ENCODE peak calls at places on chromosomes 6 and 20, in eight cellular contexts. One of them, this sample, is unnamed.

GRCh38 chr20:51128198-51128597 is 105.3 kb upstream of the KCNG1 start:
- DNase-seq in AG08396: peak; percentile 70
- DNase-seq in psoas muscle: no peak
- DNase-seq in activated CD4-positive, alpha-beta T cell treated with anti-CD3 and anti-CD28 coated beads, Interleukin-2, amount 50 U/mL, for 48 hours: peak; percentile 36
- DNase-seq in non-pigmented ciliary epithelial cell: peak; percentile 89
- DNase-seq in prostate gland: no peak
- DNase-seq in HTR-8/SVneo: peak; percentile 79
- DNase-seq in left kidney: peak; percentile 69
- DNase-seq in this sample: peak; percentile 72

GRCh38 chr20:38704136-38704535 is 20.1 kb upstream of the SLC32A1 start:
- DNase-seq in AG08396: no peak
- DNase-seq in psoas muscle: no peak
- DNase-seq in activated CD4-positive, alpha-beta T cell treated with anti-CD3 and anti-CD28 coated beads, Interleukin-2, amount 50 U/mL, for 48 hours: no peak
- DNase-seq in non-pigmented ciliary epithelial cell: no peak
- DNase-seq in prostate gland: no peak
- DNase-seq in HTR-8/SVneo: no peak
- DNase-seq in left kidney: no peak
- DNase-seq in this sample: no peak

GRCh38 chr6:6236730-6237469 is 83.6 kb downstream of the F13A1 start:
- DNase-seq in AG08396: no peak
- DNase-seq in psoas muscle: no peak
- DNase-seq in activated CD4-positive, alpha-beta T cell treated with anti-CD3 and anti-CD28 coated beads, Interleukin-2, amount 50 U/mL, for 48 hours: no peak
- DNase-seq in non-pigmented ciliary epithelial cell: no peak
- DNase-seq in prostate gland: no peak
- DNase-seq in HTR-8/SVneo: no peak
- DNase-seq in left kidney: no peak
- DNase-seq in this sample: no peak

GRCh38 chr6:155194399-155194798 is 69.4 kb upstream of the CLDN20 start:
- DNase-seq in AG08396: no peak
- DNase-seq in psoas muscle: no peak
- DNase-seq in activated CD4-positive, alpha-beta T cell treated with anti-CD3 and anti-CD28 coated beads, Interleukin-2, amount 50 U/mL, for 48 hours: no peak
- DNase-seq in non-pigmented ciliary epithelial cell: no peak
- DNase-seq in prostate gland: no peak
- DNase-seq in HTR-8/SVneo: no peak
- DNase-seq in left kidney: no peak
- DNase-seq in this sample: no peak

GRCh38 chr6:5180636-5181035 is 80.1 kb downstream of the LYRM4 start:
- DNase-seq in AG08396: no peak
- DNase-seq in psoas muscle: no peak
- DNase-seq in activated CD4-positive, alpha-beta T cell treated with anti-CD3 and anti-CD28 coated beads, Interleukin-2, amount 50 U/mL, for 48 hours: no peak
- DNase-seq in non-pigmented ciliary epithelial cell: no peak
- DNase-seq in prostate gland: no peak
- DNase-seq in HTR-8/SVneo: no peak
- DNase-seq in left kidney: no peak
- DNase-seq in this sample: no peak

GRCh38 chr6:96704713-96705112 is 132.6 kb downstream of the GPR63 start:
- DNase-seq in AG08396: no peak
- DNase-seq in psoas muscle: no peak
- DNase-seq in activated CD4-positive, alpha-beta T cell treated with anti-CD3 and anti-CD28 coated beads, Interleukin-2, amount 50 U/mL, for 48 hours: no peak
- DNase-seq in non-pigmented ciliary epithelial cell: no peak
- DNase-seq in prostate gland: no peak
- DNase-seq in HTR-8/SVneo: no peak
- DNase-seq in left kidney: no peak
- DNase-seq in this sample: no peak

GRCh38 chr20:41094656-41095055 is 42.7 kb upstream of the PLCG1 start:
- DNase-seq in AG08396: peak; percentile 7
- DNase-seq in psoas muscle: no peak
- DNase-seq in activated CD4-positive, alpha-beta T cell treated with anti-CD3 and anti-CD28 coated beads, Interleukin-2, amount 50 U/mL, for 48 hours: peak; percentile 22
- DNase-seq in non-pigmented ciliary epithelial cell: no peak
- DNase-seq in prostate gland: no peak
- DNase-seq in HTR-8/SVneo: no peak
- DNase-seq in left kidney: peak; percentile 14
- DNase-seq in this sample: peak; percentile 35

GRCh38 chr6:47131773-47132172 is 89.6 kb upstream of the ADGRF1 start:
- DNase-seq in AG08396: no peak
- DNase-seq in psoas muscle: no peak
- DNase-seq in activated CD4-positive, alpha-beta T cell treated with anti-CD3 and anti-CD28 coated beads, Interleukin-2, amount 50 U/mL, for 48 hours: no peak
- DNase-seq in non-pigmented ciliary epithelial cell: no peak
- DNase-seq in prostate gland: no peak
- DNase-seq in HTR-8/SVneo: no peak
- DNase-seq in left kidney: no peak
- DNase-seq in this sample: peak; percentile 58

GRCh38 chr6:109033655-109034054 is 61.0 kb downstream of the SESN1 start:
- DNase-seq in AG08396: no peak
- DNase-seq in psoas muscle: no peak
- DNase-seq in activated CD4-positive, alpha-beta T cell treated with anti-CD3 and anti-CD28 coated beads, Interleukin-2, amount 50 U/mL, for 48 hours: no peak
- DNase-seq in non-pigmented ciliary epithelial cell: no peak
- DNase-seq in prostate gland: no peak
- DNase-seq in HTR-8/SVneo: no peak
- DNase-seq in left kidney: no peak
- DNase-seq in this sample: no peak

GRCh38 chr6:33317668-33318425 is at the start of gene ZBTB22:
- DNase-seq in AG08396: peak; percentile 92
- DNase-seq in psoas muscle: peak; percentile 99
- DNase-seq in activated CD4-positive, alpha-beta T cell treated with anti-CD3 and anti-CD28 coated beads, Interleukin-2, amount 50 U/mL, for 48 hours: peak; percentile 98
- DNase-seq in non-pigmented ciliary epithelial cell: peak; percentile 98
- DNase-seq in prostate gland: peak; percentile 99
- DNase-seq in HTR-8/SVneo: peak; percentile 97
- DNase-seq in left kidney: peak; percentile 100
- DNase-seq in this sample: peak; percentile 99

GRCh38 chr6:143286280-143286795 is 164.2 kb downstream of the ADAT2 start:
- DNase-seq in AG08396: peak; percentile 17
- DNase-seq in psoas muscle: no peak
- DNase-seq in activated CD4-positive, alpha-beta T cell treated with anti-CD3 and anti-CD28 coated beads, Interleukin-2, amount 50 U/mL, for 48 hours: no peak
- DNase-seq in non-pigmented ciliary epithelial cell: peak; percentile 31
- DNase-seq in prostate gland: peak; percentile 16
- DNase-seq in HTR-8/SVneo: no peak
- DNase-seq in left kidney: no peak
- DNase-seq in this sample: peak; percentile 75

GRCh38 chr6:56714982-56715456 is 72.3 kb upstream of the DST start:
- DNase-seq in AG08396: peak; percentile 73
- DNase-seq in psoas muscle: no peak
- DNase-seq in activated CD4-positive, alpha-beta T cell treated with anti-CD3 and anti-CD28 coated beads, Interleukin-2, amount 50 U/mL, for 48 hours: no peak
- DNase-seq in non-pigmented ciliary epithelial cell: peak; percentile 72
- DNase-seq in prostate gland: no peak
- DNase-seq in HTR-8/SVneo: peak; percentile 72
- DNase-seq in left kidney: no peak
- DNase-seq in this sample: peak; percentile 71

GRCh38 chr6:6803180-6803978 is 214.9 kb downstream of the LY86 start:
- DNase-seq in AG08396: no peak
- DNase-seq in psoas muscle: no peak
- DNase-seq in activated CD4-positive, alpha-beta T cell treated with anti-CD3 and anti-CD28 coated beads, Interleukin-2, amount 50 U/mL, for 48 hours: peak; percentile 25
- DNase-seq in non-pigmented ciliary epithelial cell: no peak
- DNase-seq in prostate gland: peak; percentile 28
- DNase-seq in HTR-8/SVneo: no peak
- DNase-seq in left kidney: no peak
- DNase-seq in this sample: no peak

GRCh38 chr6:166760288-166760687 is 133.2 kb upstream of the RPS6KA2 start:
- DNase-seq in AG08396: no peak
- DNase-seq in psoas muscle: no peak
- DNase-seq in activated CD4-positive, alpha-beta T cell treated with anti-CD3 and anti-CD28 coated beads, Interleukin-2, amount 50 U/mL, for 48 hours: peak; percentile 77
- DNase-seq in non-pigmented ciliary epithelial cell: no peak
- DNase-seq in prostate gland: no peak
- DNase-seq in HTR-8/SVneo: no peak
- DNase-seq in left kidney: no peak
- DNase-seq in this sample: no peak

GRCh38 chr20:43046946-43047345 is 142.8 kb downstream of the PTPRT start:
- DNase-seq in AG08396: no peak
- DNase-seq in psoas muscle: no peak
- DNase-seq in activated CD4-positive, alpha-beta T cell treated with anti-CD3 and anti-CD28 coated beads, Interleukin-2, amount 50 U/mL, for 48 hours: no peak
- DNase-seq in non-pigmented ciliary epithelial cell: no peak
- DNase-seq in prostate gland: no peak
- DNase-seq in HTR-8/SVneo: no peak
- DNase-seq in left kidney: peak; percentile 48
- DNase-seq in this sample: no peak

GRCh38 chr6:36323062-36323461 is 13.6 kb downstream of the BNIP5 start:
- DNase-seq in AG08396: no peak
- DNase-seq in psoas muscle: no peak
- DNase-seq in activated CD4-positive, alpha-beta T cell treated with anti-CD3 and anti-CD28 coated beads, Interleukin-2, amount 50 U/mL, for 48 hours: no peak
- DNase-seq in non-pigmented ciliary epithelial cell: no peak
- DNase-seq in prostate gland: no peak
- DNase-seq in HTR-8/SVneo: no peak
- DNase-seq in left kidney: peak; percentile 72
- DNase-seq in this sample: peak; percentile 25

GRCh38 chr6:161813156-161813555 is 539.3 kb upstream of the AGPAT4 start:
- DNase-seq in AG08396: no peak
- DNase-seq in psoas muscle: no peak
- DNase-seq in activated CD4-positive, alpha-beta T cell treated with anti-CD3 and anti-CD28 coated beads, Interleukin-2, amount 50 U/mL, for 48 hours: no peak
- DNase-seq in non-pigmented ciliary epithelial cell: no peak
- DNase-seq in prostate gland: no peak
- DNase-seq in HTR-8/SVneo: no peak
- DNase-seq in left kidney: no peak
- DNase-seq in this sample: no peak

GRCh38 chr20:39264506-39265172 is 302.5 kb downstream of the DHX35 start:
- DNase-seq in AG08396: peak; percentile 79
- DNase-seq in psoas muscle: peak; percentile 74
- DNase-seq in activated CD4-positive, alpha-beta T cell treated with anti-CD3 and anti-CD28 coated beads, Interleukin-2, amount 50 U/mL, for 48 hours: peak; percentile 57
- DNase-seq in non-pigmented ciliary epithelial cell: peak; percentile 28
- DNase-seq in prostate gland: peak; percentile 16
- DNase-seq in HTR-8/SVneo: peak; percentile 78
- DNase-seq in left kidney: peak; percentile 81
- DNase-seq in this sample: peak; percentile 79

GRCh38 chr6:38730136-38730862 is 15.2 kb downstream of the DNAH8 start:
- DNase-seq in AG08396: no peak
- DNase-seq in psoas muscle: no peak
- DNase-seq in activated CD4-positive, alpha-beta T cell treated with anti-CD3 and anti-CD28 coated beads, Interleukin-2, amount 50 U/mL, for 48 hours: no peak
- DNase-seq in non-pigmented ciliary epithelial cell: no peak
- DNase-seq in prostate gland: peak; percentile 28
- DNase-seq in HTR-8/SVneo: no peak
- DNase-seq in left kidney: no peak
- DNase-seq in this sample: no peak

GRCh38 chr6:64100702-64101101 is 465.1 kb downstream of the PHF3 start:
- DNase-seq in AG08396: no peak
- DNase-seq in psoas muscle: no peak
- DNase-seq in activated CD4-positive, alpha-beta T cell treated with anti-CD3 and anti-CD28 coated beads, Interleukin-2, amount 50 U/mL, for 48 hours: no peak
- DNase-seq in non-pigmented ciliary epithelial cell: no peak
- DNase-seq in prostate gland: no peak
- DNase-seq in HTR-8/SVneo: no peak
- DNase-seq in left kidney: peak; percentile 19
- DNase-seq in this sample: no peak

GRCh38 chr6:55963301-55963700 is 87.9 kb upstream of the BMP5 start:
- DNase-seq in AG08396: no peak
- DNase-seq in psoas muscle: no peak
- DNase-seq in activated CD4-positive, alpha-beta T cell treated with anti-CD3 and anti-CD28 coated beads, Interleukin-2, amount 50 U/mL, for 48 hours: no peak
- DNase-seq in non-pigmented ciliary epithelial cell: no peak
- DNase-seq in prostate gland: no peak
- DNase-seq in HTR-8/SVneo: no peak
- DNase-seq in left kidney: no peak
- DNase-seq in this sample: peak; percentile 26

GRCh38 chr20:48002517-48002970 is 217.3 kb upstream of the SULF2 start:
- DNase-seq in AG08396: no peak
- DNase-seq in psoas muscle: no peak
- DNase-seq in activated CD4-positive, alpha-beta T cell treated with anti-CD3 and anti-CD28 coated beads, Interleukin-2, amount 50 U/mL, for 48 hours: no peak
- DNase-seq in non-pigmented ciliary epithelial cell: no peak
- DNase-seq in prostate gland: no peak
- DNase-seq in HTR-8/SVneo: no peak
- DNase-seq in left kidney: no peak
- DNase-seq in this sample: peak; percentile 84